ENCODE peak calls at places on chromosome 18, in eight cellular contexts. One of them, this sample, is unnamed.

GRCh38 chr18:22200611-22201225 is 31.3 kb downstream of the GATA6 start:
- DNase-seq in activated CD4-positive, CD25-positive, alpha-beta regulatory T cell: no peak
- DNase-seq in EL: no peak
- DNase-seq in cerebellum: no peak
- DNase-seq in left colon: no peak
- DNase-seq in activated B cell treated with CpG ODN at 0.5 μM for 24 hours: no peak
- DNase-seq in pancreas: no peak
- DNase-seq in Peyer's patch: no peak
- DNase-seq in this sample: no peak

GRCh38 chr18:50870138-50870845 is 8.6 kb upstream of the ME2 start:
- DNase-seq in activated B cell treated with CpG ODN at 0.5 μM for 24 hours: no peak
- DNase-seq in EL: peak
- DNase-seq in pancreas: no peak
- DNase-seq in Peyer's patch: no peak
- DNase-seq in cerebellum: no peak
- DNase-seq in activated CD4-positive, CD25-positive, alpha-beta regulatory T cell: no peak
- DNase-seq in left colon: no peak
- DNase-seq in this sample: peak

GRCh38 chr18:35289293-35290069 is 548 bp downstream of the ZSCAN30 start:
- DNase-seq in Peyer's patch: peak
- DNase-seq in activated CD4-positive, CD25-positive, alpha-beta regulatory T cell: no peak
- DNase-seq in pancreas: no peak
- DNase-seq in EL: peak
- DNase-seq in activated B cell treated with CpG ODN at 0.5 μM for 24 hours: no peak
- DNase-seq in cerebellum: peak
- DNase-seq in left colon: peak
- DNase-seq in this sample: no peak

GRCh38 chr18:809985-810642 is 1.9 kb downstream of the YES1 start:
- DNase-seq in pancreas: no peak
- DNase-seq in Peyer's patch: no peak
- DNase-seq in activated B cell treated with CpG ODN at 0.5 μM for 24 hours: no peak
- DNase-seq in left colon: no peak
- DNase-seq in EL: no peak
- DNase-seq in activated CD4-positive, CD25-positive, alpha-beta regulatory T cell: no peak
- DNase-seq in cerebellum: no peak
- DNase-seq in this sample: no peak

GRCh38 chr18:34084635-34085034 is 140.1 kb downstream of the NOL4 start:
- DNase-seq in Peyer's patch: no peak
- DNase-seq in EL: no peak
- DNase-seq in cerebellum: no peak
- DNase-seq in activated B cell treated with CpG ODN at 0.5 μM for 24 hours: no peak
- DNase-seq in activated CD4-positive, CD25-positive, alpha-beta regulatory T cell: no peak
- DNase-seq in left colon: no peak
- DNase-seq in pancreas: no peak
- DNase-seq in this sample: no peak

GRCh38 chr18:24296273-24296672 is 101.4 kb downstream of the OSBPL1A start:
- DNase-seq in activated B cell treated with CpG ODN at 0.5 μM for 24 hours: no peak
- DNase-seq in EL: no peak
- DNase-seq in activated CD4-positive, CD25-positive, alpha-beta regulatory T cell: no peak
- DNase-seq in pancreas: no peak
- DNase-seq in Peyer's patch: no peak
- DNase-seq in cerebellum: no peak
- DNase-seq in left colon: no peak
- DNase-seq in this sample: no peak

GRCh38 chr18:13394794-13395193 is 176.2 kb downstream of the LDLRAD4 start:
- DNase-seq in cerebellum: no peak
- DNase-seq in activated CD4-positive, CD25-positive, alpha-beta regulatory T cell: no peak
- DNase-seq in pancreas: no peak
- DNase-seq in activated B cell treated with CpG ODN at 0.5 μM for 24 hours: no peak
- DNase-seq in EL: no peak
- DNase-seq in Peyer's patch: no peak
- DNase-seq in left colon: no peak
- DNase-seq in this sample: no peak

GRCh38 chr18:35577045-35577848 is 4.3 kb upstream of the GALNT1 start:
- DNase-seq in pancreas: no peak
- DNase-seq in activated B cell treated with CpG ODN at 0.5 μM for 24 hours: no peak
- DNase-seq in Peyer's patch: no peak
- DNase-seq in activated CD4-positive, CD25-positive, alpha-beta regulatory T cell: no peak
- DNase-seq in EL: no peak
- DNase-seq in left colon: no peak
- DNase-seq in cerebellum: no peak
- DNase-seq in this sample: no peak

GRCh38 chr18:48949051-48949605 is 1.6 kb downstream of the SMAD7 start:
- DNase-seq in activated CD4-positive, CD25-positive, alpha-beta regulatory T cell: no peak
- DNase-seq in pancreas: peak
- DNase-seq in activated B cell treated with CpG ODN at 0.5 μM for 24 hours: no peak
- DNase-seq in left colon: peak
- DNase-seq in cerebellum: no peak
- DNase-seq in Peyer's patch: peak
- DNase-seq in EL: peak
- DNase-seq in this sample: peak

GRCh38 chr18:31658670-31659573 is 25.5 kb downstream of the B4GALT6 start:
- DNase-seq in activated B cell treated with CpG ODN at 0.5 μM for 24 hours: no peak
- DNase-seq in cerebellum: no peak
- DNase-seq in activated CD4-positive, CD25-positive, alpha-beta regulatory T cell: no peak
- DNase-seq in pancreas: no peak
- DNase-seq in left colon: no peak
- DNase-seq in EL: no peak
- DNase-seq in Peyer's patch: no peak
- DNase-seq in this sample: peak

GRCh38 chr18:26386421-26386820 is 160.2 kb downstream of the TAF4B start:
- DNase-seq in cerebellum: no peak
- DNase-seq in Peyer's patch: no peak
- DNase-seq in EL: peak
- DNase-seq in activated B cell treated with CpG ODN at 0.5 μM for 24 hours: no peak
- DNase-seq in pancreas: no peak
- DNase-seq in left colon: no peak
- DNase-seq in activated CD4-positive, CD25-positive, alpha-beta regulatory T cell: no peak
- DNase-seq in this sample: no peak

GRCh38 chr18:27695509-27695908 is 481.4 kb downstream of the CDH2 start:
- DNase-seq in activated B cell treated with CpG ODN at 0.5 μM for 24 hours: no peak
- DNase-seq in activated CD4-positive, CD25-positive, alpha-beta regulatory T cell: no peak
- DNase-seq in cerebellum: no peak
- DNase-seq in pancreas: no peak
- DNase-seq in left colon: no peak
- DNase-seq in EL: peak
- DNase-seq in Peyer's patch: no peak
- DNase-seq in this sample: peak

GRCh38 chr18:36828157-36828629 is 609 bp downstream of the TPGS2 start:
- DNase-seq in pancreas: no peak
- DNase-seq in activated CD4-positive, CD25-positive, alpha-beta regulatory T cell: no peak
- DNase-seq in activated B cell treated with CpG ODN at 0.5 μM for 24 hours: no peak
- DNase-seq in left colon: peak
- DNase-seq in Peyer's patch: peak
- DNase-seq in cerebellum: no peak
- DNase-seq in EL: peak
- DNase-seq in this sample: peak